ENCODE peak calls at places on chromosome 10, in seven cellular contexts. A, I, G, O, S, X and Z are unnamed samples.

GRCh38 chr10:689433-690226 is at the start of gene DIP2C:
- DNase-seq in I (peak), G (peak), X (peak), A (peak), S (peak), O (no peak), Z (peak)

GRCh38 chr10:87702973-87703294 is 43.3 kb downstream of the PAPSS2 start:
- DNase-seq in S (no peak), X (no peak), I (no peak), A (no peak), O (no peak), G (no peak), Z (no peak)

GRCh38 chr10:133162178-133162909 is 2.3 kb downstream of the KNDC1 start:
- DNase-seq in G (no peak), A (peak), I (no peak), X (no peak), O (no peak), S (no peak), Z (no peak)

GRCh38 chr10:8316284-8316683 is 261.8 kb downstream of the GATA3 start:
- DNase-seq in A (no peak), S (no peak), X (no peak), O (no peak), G (no peak), I (no peak), Z (no peak)

GRCh38 chr10:48577158-48577557 is 27.7 kb downstream of the ARHGAP22 start:
- DNase-seq in G (no peak), O (no peak), I (no peak), A (no peak), S (no peak), X (no peak), Z (no peak)

GRCh38 chr10:110269641-110270318 is 34.9 kb downstream of the SMNDC1 start:
- DNase-seq in G (no peak), A (no peak), S (peak), O (no peak), I (peak), X (peak), Z (peak)

GRCh38 chr10:117439243-117439912 is 64.1 kb upstream of the PDZD8 start:
- DNase-seq in I (peak), A (peak), G (no peak), S (no peak), X (peak), O (peak), Z (no peak)

GRCh38 chr10:16481052-16481728 is 40.5 kb downstream of the C1QL3 start:
- DNase-seq in I (no peak), O (no peak), G (no peak), S (no peak), X (no peak), A (no peak), Z (no peak)

GRCh38 chr10:129969528-129970264 is 5.6 kb upstream of the EBF3 start:
- DNase-seq in X (no peak), S (no peak), A (peak), O (no peak), I (no peak), G (no peak), Z (no peak)

GRCh38 chr10:129966831-129967578 is 2.9 kb upstream of the EBF3 start:
- DNase-seq in A (peak), G (no peak), O (no peak), I (no peak), S (peak), X (no peak), Z (no peak)

GRCh38 chr10:129968937-129969527 is 5.0 kb upstream of the EBF3 start:
- DNase-seq in I (no peak), G (no peak), A (peak), O (no peak), X (peak), S (peak), Z (peak)

GRCh38 chr10:129967579-129968019 is 3.5 kb upstream of the EBF3 start:
- DNase-seq in G (no peak), I (no peak), O (no peak), X (no peak), S (no peak), A (peak), Z (no peak)

GRCh38 chr10:129968020-129968861 is 4.2 kb upstream of the EBF3 start:
- DNase-seq in O (no peak), I (no peak), X (no peak), S (no peak), G (no peak), A (peak), Z (no peak)
- H3K4me3 ChIP-seq in O (no peak), I (no peak), X (no peak), S (no peak), G (no peak), A (no peak), Z (no peak)

DNA sequence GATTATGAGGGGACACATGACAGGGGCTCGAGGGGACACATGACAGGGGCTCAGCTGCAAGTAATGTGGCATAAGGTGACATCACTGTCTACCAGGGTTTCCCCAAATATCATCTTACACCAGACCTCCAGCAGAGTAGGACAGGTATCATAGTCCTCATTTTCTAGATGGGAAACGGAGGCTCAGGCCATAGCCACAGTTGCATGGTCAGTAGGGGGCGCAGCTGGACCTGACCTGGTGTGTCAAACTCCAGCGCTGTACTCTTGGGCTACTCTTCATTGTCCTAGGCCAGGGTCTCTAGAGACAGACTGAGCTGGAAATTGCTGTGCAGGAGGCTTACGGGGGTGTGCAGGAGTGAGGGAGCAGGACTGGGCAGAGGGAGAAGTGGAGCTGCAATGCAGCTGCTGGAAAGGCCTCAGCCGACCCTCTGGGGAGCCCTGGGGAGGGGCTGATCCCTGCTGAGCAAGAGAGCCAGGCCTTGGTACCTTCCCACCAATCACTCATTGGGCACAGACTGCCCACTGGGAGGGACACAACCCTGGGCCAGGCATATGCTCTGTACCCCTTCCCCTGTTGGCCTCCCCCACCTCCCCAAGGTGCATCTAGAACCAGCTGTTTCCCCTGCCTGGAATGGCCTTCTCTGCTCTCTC is 89.9 kb downstream of the CDH23 start:
- DNase-seq in S (peak), X (peak), I (peak), O (no peak), G (peak), A (peak), Z (peak)
- TF ChIP-seq CTCF in S (peak), X (peak), I (peak), O (peak), G (peak), A (peak), Z (peak)

GRCh38 chr10:18980084-18980629 is 68.4 kb upstream of the MALRD1 start:
- DNase-seq in I (no peak), O (no peak), A (no peak), X (no peak), G (no peak), S (no peak), Z (no peak)
- H3K27ac ChIP-seq in I (no peak), O (no peak), A (no peak), X (no peak), G (no peak), S (no peak), Z (no peak)

GRCh38 chr10:104371753-104372152 is 18.1 kb downstream of the CFAP58 start:
- DNase-seq in A (no peak), X (no peak), G (no peak), I (no peak), O (no peak), S (no peak), Z (no peak)

GRCh38 chr10:104368406-104368805 is 14.8 kb downstream of the CFAP58 start:
- DNase-seq in X (no peak), I (no peak), S (no peak), G (no peak), A (no peak), O (no peak), Z (no peak)

DNA sequence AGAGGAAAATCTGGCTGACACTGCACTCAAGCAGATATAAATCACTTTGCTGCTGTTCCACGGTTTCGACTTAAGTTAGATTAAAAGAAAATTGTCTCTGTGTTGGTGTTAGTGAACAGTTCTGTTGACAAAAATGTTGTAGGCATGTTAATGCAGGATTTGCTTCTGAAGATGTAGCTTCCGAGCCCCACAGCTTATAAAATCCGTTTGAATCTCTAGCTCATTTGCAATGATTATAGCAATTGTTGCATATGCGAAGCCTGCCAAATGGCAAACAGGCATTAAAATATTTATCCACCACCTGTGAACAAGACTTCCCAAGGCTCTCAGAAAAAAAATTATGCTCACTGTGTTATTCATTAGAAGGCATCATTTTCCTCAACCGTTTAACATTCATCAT is 14.2 kb downstream of the CFAP58 start:
- DNase-seq in I (no peak), A (no peak), X (no peak), O (no peak), S (no peak), G (no peak), Z (no peak)
- H3K4me3 ChIP-seq in I (no peak), A (no peak), X (no peak), O (no peak), S (no peak), G (no peak), Z (no peak)

GRCh38 chr10:63268798-63269503 is 135.8 kb downstream of the NRBF2 start:
- DNase-seq in G (peak), S (peak), I (peak), O (peak), A (peak), X (peak), Z (peak)
- TF ChIP-seq CTCF in G (no peak), S (peak), I (peak), O (peak), A (peak), X (peak), Z (peak)

GRCh38 chr10:103654925-103655324 is 161.4 kb downstream of the NEURL1 start:
- DNase-seq in I (no peak), O (no peak), G (no peak), A (no peak), S (peak), X (no peak), Z (no peak)

GRCh38 chr10:103649654-103650423 is 156.3 kb downstream of the NEURL1 start:
- DNase-seq in O (no peak), A (no peak), G (no peak), X (no peak), S (no peak), I (no peak), Z (no peak)

GRCh38 chr10:103651783-103652476 is 158.4 kb downstream of the NEURL1 start:
- DNase-seq in S (no peak), I (no peak), G (no peak), X (no peak), A (no peak), O (no peak), Z (no peak)

GRCh38 chr10:103653581-103654020 is 160.1 kb downstream of the NEURL1 start:
- DNase-seq in A (no peak), O (no peak), I (no peak), X (no peak), G (no peak), S (no peak), Z (no peak)

DNA sequence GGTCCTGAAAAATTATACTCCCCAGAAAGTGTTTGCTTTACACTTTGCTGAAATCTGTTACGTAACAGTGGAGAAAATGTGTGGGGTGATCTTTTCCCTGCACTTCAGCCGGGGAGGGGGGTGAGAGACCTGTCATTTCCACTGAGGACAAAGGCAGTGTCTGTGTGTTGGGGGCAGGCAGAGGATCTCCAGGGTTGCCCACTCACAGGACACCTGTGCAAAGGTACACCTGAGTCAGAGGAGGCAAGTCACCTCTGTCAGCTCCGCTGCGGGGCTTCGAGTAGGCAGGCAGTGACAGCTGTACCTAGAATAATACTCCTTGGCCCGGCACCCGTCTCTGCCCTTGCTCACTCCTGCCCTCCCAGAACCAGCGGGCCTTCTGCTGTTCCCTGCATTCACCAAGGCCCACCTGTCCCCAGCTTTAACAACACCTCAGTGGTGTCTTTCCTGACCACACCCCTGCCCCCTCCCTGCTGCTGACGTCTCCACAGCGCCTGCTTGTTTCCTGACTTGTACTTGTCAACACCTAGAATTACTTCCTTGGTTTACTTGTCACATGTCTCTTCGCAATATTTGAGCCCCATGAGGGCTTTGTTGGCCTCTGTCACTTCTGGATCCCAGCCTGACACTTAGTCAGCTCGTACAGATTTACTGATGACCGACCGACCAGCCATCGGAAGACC is 159.2 kb downstream of the NEURL1 start:
- DNase-seq in S (no peak), G (no peak), A (no peak), I (no peak), X (no peak), O (no peak), Z (no peak)
- H3K27ac ChIP-seq in S (no peak), G (no peak), A (peak), I (no peak), X (peak), O (no peak), Z (no peak)

DNA sequence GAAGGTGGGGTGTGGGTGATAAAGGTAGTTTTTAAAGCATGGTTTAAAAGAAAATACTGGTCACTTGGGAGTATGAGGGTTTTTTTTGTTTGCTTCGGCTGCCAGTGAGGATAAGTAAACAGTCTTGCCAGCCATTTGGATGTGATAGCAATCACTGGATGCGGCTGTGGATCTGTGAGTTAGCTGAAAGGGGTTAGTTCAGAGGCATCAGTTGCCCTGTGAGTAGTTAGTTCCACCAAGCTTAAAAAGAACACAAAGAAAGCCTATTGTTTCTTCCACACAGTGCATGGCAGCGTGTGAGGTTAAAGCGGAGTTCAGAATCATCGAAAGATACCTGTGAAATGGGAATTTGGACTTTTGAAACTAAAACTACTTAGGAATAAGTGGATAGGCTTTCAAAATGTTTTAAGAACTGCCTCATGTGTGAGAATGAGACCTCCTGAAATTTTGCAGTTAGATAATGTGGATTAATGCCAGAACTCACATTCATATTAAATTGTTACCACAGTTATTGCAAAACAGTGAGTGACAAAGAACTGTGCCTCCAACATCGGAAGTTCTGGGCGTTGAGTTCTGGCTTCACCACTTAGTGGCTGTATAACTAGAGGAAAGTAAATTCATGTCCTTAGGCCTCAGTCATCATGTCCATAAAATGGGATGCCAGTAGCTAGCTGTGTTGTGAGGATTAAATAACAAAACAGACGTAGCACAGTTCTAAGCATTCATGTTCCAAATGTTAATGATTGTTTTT is 31.2 kb downstream of the KIAA1217 start:
- DNase-seq in S (no peak), G (no peak), A (no peak), I (no peak), X (peak), O (no peak), Z (no peak)
- H3K4me3 ChIP-seq in S (no peak), G (no peak), A (no peak), I (no peak), X (peak), O (peak), Z (no peak)